ENCODE peak calls at places on chromosome 5, in seven cellular contexts. X, V, W, D, C, S and U are unnamed samples.

GRCh38 chr5:612498-613424 is 621 bp downstream of the CEP72 start:
- DNase-seq in W (no peak), S (no peak), C (no peak), V (no peak), D (no peak), X (peak; percentile 40), U (no peak)

GRCh38 chr5:62144395-62145022 is 161.5 kb upstream of the KIF2A start:
- DNase-seq in D (no peak), X (no peak), S (no peak), V (no peak), W (no peak), C (no peak), U (no peak)

GRCh38 chr5:33049298-33049697 is 338.2 kb downstream of the NPR3 start:
- DNase-seq in W (no peak), S (no peak), X (peak; percentile 27), C (no peak), D (no peak), V (no peak), U (no peak)

GRCh38 chr5:174239718-174240117 is 194.2 kb downstream of the NSG2 start:
- DNase-seq in W (no peak), X (no peak), D (no peak), C (no peak), S (no peak), V (no peak), U (no peak)

GRCh38 chr5:124735169-124735858 is 11.1 kb downstream of the ZNF608 start:
- DNase-seq in C (no peak), V (no peak), S (no peak), D (peak; percentile 84), W (no peak), X (no peak), U (no peak)

GRCh38 chr5:64744914-64745313 is 23.6 kb downstream of the SREK1IP1 start:
- DNase-seq in X (no peak), C (no peak), S (no peak), V (no peak), W (no peak), D (no peak), U (no peak)

GRCh38 chr5:146193291-146193690 is 10.1 kb upstream of the RBM27 start:
- DNase-seq in V (no peak), S (no peak), W (no peak), X (no peak), C (no peak), D (no peak), U (no peak)

GRCh38 chr5:91301459-91301858 is 81.7 kb downstream of the ARRDC3 start:
- DNase-seq in D (no peak), W (no peak), C (no peak), V (no peak), S (no peak), X (no peak), U (no peak)

GRCh38 chr5:40688127-40688756 is 8.5 kb downstream of the PTGER4 start:
- DNase-seq in V (peak; percentile 88), W (peak; percentile 53), C (peak; percentile 81), X (peak; percentile 66), S (peak; percentile 74), D (peak; percentile 87), U (peak; percentile 80)

GRCh38 chr5:93497101-93497500 is 83.9 kb downstream of the NR2F1-AS1 start:
- DNase-seq in S (no peak), C (no peak), W (no peak), V (no peak), X (no peak), D (no peak), U (no peak)

GRCh38 chr5:172276214-172276613 is 7.3 kb downstream of the UBTD2 start:
- DNase-seq in W (no peak), D (no peak), S (no peak), X (no peak), C (no peak), V (no peak), U (no peak)

GRCh38 chr5:96706433-96707111 is 44.4 kb downstream of the CAST start:
- DNase-seq in S (no peak), W (no peak), C (no peak), X (no peak), D (no peak), V (no peak), U (no peak)

GRCh38 chr5:175520321-175520720 is 42.0 kb downstream of the SFXN1 start:
- DNase-seq in W (no peak), D (no peak), X (no peak), V (no peak), C (no peak), S (no peak), U (no peak)

GRCh38 chr5:177600458-177601018 is 606 bp downstream of the B4GALT7 start:
- DNase-seq in V (no peak), C (no peak), X (peak; percentile 29), S (no peak), W (no peak), D (no peak), U (no peak)

GRCh38 chr5:103475629-103476240 is 86.9 kb downstream of the NUDT12 start:
- DNase-seq in C (no peak), W (no peak), S (no peak), X (no peak), D (peak; percentile 5), V (no peak), U (no peak)

GRCh38 chr5:171978519-171978918 is 27.9 kb downstream of the FBXW11 start:
- DNase-seq in C (no peak), S (no peak), X (no peak), V (no peak), W (no peak), D (no peak), U (no peak)

GRCh38 chr5:1021136-1021968 is 12.8 kb downstream of the NKD2 start:
- DNase-seq in C (no peak), W (no peak), V (no peak), X (no peak), S (no peak), D (peak; percentile 67), U (no peak)

GRCh38 chr5:86679529-86679928 is 61.8 kb downstream of the COX7C start:
- DNase-seq in C (no peak), W (no peak), X (peak; percentile 25), V (no peak), S (no peak), D (peak; percentile 2), U (no peak)

GRCh38 chr5:91049800-91050199 is 333.3 kb downstream of the ARRDC3 start:
- DNase-seq in D (no peak), S (no peak), X (no peak), C (no peak), W (no peak), V (no peak), U (no peak)

GRCh38 chr5:149028161-149028560 is 34.7 kb downstream of the SH3TC2 start:
- DNase-seq in C (no peak), X (no peak), W (no peak), V (peak; percentile 28), D (no peak), S (no peak), U (no peak)

GRCh38 chr5:168974081-168974480 is 326.9 kb downstream of the SLIT3 start:
- DNase-seq in D (no peak), S (no peak), C (no peak), V (no peak), X (no peak), W (no peak), U (no peak)

GRCh38 chr5:134551891-134552290 is 26.4 kb downstream of the JADE2 start:
- DNase-seq in V (no peak), S (no peak), D (no peak), W (no peak), C (no peak), X (no peak), U (no peak)

GRCh38 chr5:166486348-166486747 is 1805.1 kb upstream of the WWC1 start:
- DNase-seq in W (no peak), V (no peak), S (no peak), X (no peak), D (no peak), C (no peak), U (no peak)

GRCh38 chr5:40483316-40483715 is 196.4 kb upstream of the PTGER4 start:
- DNase-seq in W (no peak), S (no peak), C (no peak), V (no peak), D (no peak), X (no peak), U (no peak)

GRCh38 chr5:73312146-73312871 is 136.3 kb downstream of the FOXD1 start:
- DNase-seq in W (no peak), X (peak; percentile 81), S (no peak), V (no peak), D (no peak), C (no peak), U (no peak)

GRCh38 chr5:76804266-76804665 is 14.6 kb upstream of the F2RL1 start:
- DNase-seq in W (no peak), C (no peak), D (no peak), S (no peak), V (no peak), X (no peak), U (no peak)

GRCh38 chr5:150065346-150065745 is 21.0 kb downstream of the CSF1R start:
- DNase-seq in S (no peak), X (peak; percentile 75), W (no peak), D (no peak), V (no peak), C (no peak), U (no peak)

GRCh38 chr5:132496631-132497487 is 6.3 kb upstream of the IRF1 start:
- DNase-seq in D (peak; percentile 91), X (peak; percentile 86), S (peak; percentile 44), W (peak; percentile 57), V (peak; percentile 96), C (peak; percentile 69), U (peak; percentile 82)

GRCh38 chr5:61200582-61201155 is 38.4 kb upstream of the SMIM15 start:
- DNase-seq in S (no peak), W (no peak), X (no peak), D (no peak), V (no peak), C (no peak), U (no peak)

GRCh38 chr5:127683006-127683405 is 20.2 kb upstream of the CCDC192 start:
- DNase-seq in W (no peak), D (no peak), C (no peak), S (no peak), V (no peak), X (no peak), U (no peak)

GRCh38 chr5:180139731-180140626 is 68.4 kb upstream of the RNF130 start:
- DNase-seq in C (no peak), X (no peak), S (no peak), D (no peak), W (peak; percentile 6), V (no peak), U (peak; percentile 5)